ENCODE peak calls at places on chromosomes 4 and X, in four cellular contexts. S is tibial nerve; I is fibroblast of mammary gland; L is CD4-positive, alpha-beta memory T cell. R is an unnamed sample.

GRCh38 chr4:143085644-143086043 is 99.1 kb upstream of the USP38 start:
- DNase-seq in I (no peak), L (no peak), S (no peak), R (no peak)

GRCh38 chr4:108166038-108166437 is 2.7 kb downstream of the LEF1 start:
- DNase-seq in L (peak), I (no peak), S (no peak), R (no peak)

GRCh38 chrX:14030248-14030592 is 528 bp upstream of the GEMIN8 start:
- DNase-seq in S (no peak), L (no peak), I (peak), R (peak)

GRCh38 chrX:41236629-41237028 is 97.3 kb upstream of the DDX3X start:
- DNase-seq in I (no peak), S (no peak), L (no peak), R (no peak)

GRCh38 chrX:13369541-13370140 is 49.8 kb upstream of the ATXN3L start:
- DNase-seq in I (no peak), L (no peak), S (no peak), R (no peak)

GRCh38 chr4:93152461-93152860 is 676.1 kb upstream of the ATOH1 start:
- DNase-seq in S (no peak), L (no peak), I (no peak), R (no peak)

GRCh38 chrX:24619647-24620046 is 27.5 kb downstream of the PCYT1B start:
- DNase-seq in S (peak), L (no peak), I (peak), R (peak)

GRCh38 chr4:100870940-100871772 is 353.3 kb upstream of the EMCN start:
- DNase-seq in S (no peak), L (no peak), I (no peak), R (no peak)

GRCh38 chr4:153963216-153963615 is 174.3 kb upstream of the SFRP2 start:
- DNase-seq in I (peak), L (no peak), S (no peak), R (no peak)

GRCh38 chrX:98111684-98112083 is 1228.0 kb downstream of the RPA4 start:
- DNase-seq in I (no peak), S (no peak), L (no peak), R (no peak)

GRCh38 chr4:39715788-39716187 is 17.9 kb downstream of the UBE2K start:
- DNase-seq in I (no peak), S (no peak), L (no peak), R (no peak)

GRCh38 chr4:83356899-83357661 is 22.4 kb upstream of the HPSE start:
- DNase-seq in S (no peak), I (peak), L (no peak), R (peak)

GRCh38 chr4:88629826-88630225 is 37.5 kb downstream of the HERC3 start:
- DNase-seq in I (peak), S (no peak), L (no peak), R (peak)
- H3K4me3 ChIP-seq in I (no peak), S (no peak), L (no peak), R (no peak)

GRCh38 chrX:39772057-39772832 is 325.5 kb downstream of the BCOR start:
- DNase-seq in L (peak), I (no peak), S (no peak), R (no peak)

GRCh38 chrX:39773150-39773549 is 324.6 kb downstream of the BCOR start:
- DNase-seq in L (no peak), S (no peak), I (no peak), R (no peak)

GRCh38 chrX:39773923-39774803 is 323.6 kb downstream of the BCOR start:
- DNase-seq in I (no peak), L (peak), S (no peak), R (peak)

GRCh38 chrX:39777623-39778025 is 320.1 kb downstream of the BCOR start:
- DNase-seq in S (no peak), L (no peak), I (no peak), R (no peak)

DNA sequence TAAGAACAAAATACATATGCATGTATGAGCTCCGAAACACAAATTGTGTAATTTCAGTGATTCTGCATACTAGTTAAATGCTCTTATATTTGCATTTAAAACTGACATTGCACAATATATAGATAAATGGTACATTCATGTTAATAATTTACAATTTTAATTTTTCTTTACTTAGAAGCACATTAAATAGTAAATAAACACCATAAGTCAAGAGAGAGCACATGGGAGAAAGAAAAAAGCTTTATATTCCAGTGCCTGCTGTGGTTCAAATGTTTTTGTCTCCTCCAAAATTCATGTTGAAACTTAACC is 323.0 kb downstream of the BCOR start:
- DNase-seq in S (no peak), L (no peak), I (no peak), R (no peak)
- H3K4me3 ChIP-seq in S (no peak), L (no peak), I (no peak), R (no peak)

GRCh38 chrX:130299279-130300009 is 30.7 kb upstream of the ZNF280C start:
- DNase-seq in S (no peak), L (no peak), I (no peak), R (no peak)

GRCh38 chrX:130300010-130300282 is 31.2 kb upstream of the ZNF280C start:
- DNase-seq in L (no peak), S (no peak), I (no peak), R (no peak)

GRCh38 chrX:130301405-130301804 is 32.7 kb upstream of the ZNF280C start:
- DNase-seq in I (no peak), S (no peak), L (no peak), R (no peak)

GRCh38 chrX:130296743-130297142 is 28.0 kb upstream of the ZNF280C start:
- DNase-seq in I (peak), L (no peak), S (no peak), R (no peak)

DNA sequence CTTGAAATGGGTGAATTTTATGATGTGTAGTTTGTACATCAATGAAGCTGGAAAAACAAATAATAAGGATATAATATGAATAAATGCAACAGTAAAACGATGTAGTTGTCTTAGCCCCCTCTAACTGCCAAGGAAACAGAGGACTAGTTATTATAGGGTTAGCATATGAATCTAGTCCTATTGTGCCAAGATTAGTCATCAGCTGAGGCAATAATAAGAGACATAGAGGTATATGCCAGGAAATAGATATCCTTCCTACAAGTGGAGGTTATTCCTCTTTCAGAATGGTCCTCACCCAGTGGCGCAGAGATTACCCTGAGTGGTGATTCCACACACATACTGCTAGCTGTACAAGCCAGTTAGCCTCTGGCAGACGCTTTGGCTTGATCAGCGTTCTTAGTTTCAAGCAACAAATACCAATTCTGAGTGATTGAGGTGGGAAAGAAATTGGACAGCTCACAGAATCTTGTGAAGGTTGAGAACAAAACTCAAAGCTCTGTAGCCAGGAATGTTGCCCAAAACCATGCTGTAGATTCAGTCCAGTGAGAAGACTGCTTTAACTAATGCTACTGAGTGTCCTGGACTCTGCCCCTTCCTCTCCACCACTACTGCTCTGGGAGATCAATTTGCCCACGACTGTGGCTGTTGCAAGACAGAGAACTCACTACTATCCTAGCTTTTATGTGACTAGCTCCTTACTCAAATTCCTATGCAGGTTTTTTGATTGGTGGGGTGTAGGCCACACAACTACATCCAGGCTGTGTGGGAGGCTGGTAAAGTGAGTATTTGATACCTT is 27.0 kb upstream of the ZNF280C start:
- DNase-seq in L (no peak), S (no peak), I (peak), R (peak)
- H3K4me3 ChIP-seq in L (no peak), S (no peak), I (no peak), R (no peak)

GRCh38 chr4:125624951-125625350 is 310.2 kb downstream of the FAT4 start:
- DNase-seq in I (no peak), L (no peak), S (no peak), R (no peak)

GRCh38 chr4:125620066-125620850 is 305.5 kb downstream of the FAT4 start:
- DNase-seq in L (no peak), S (no peak), I (peak), R (peak)
- H3K4me3 ChIP-seq in L (no peak), S (no peak), I (no peak), R (no peak)

GRCh38 chr4:36237366-36238353 is 6.7 kb downstream of the ARAP2 start:
- DNase-seq in I (no peak), L (no peak), S (no peak), R (no peak)

GRCh38 chr4:36241771-36242170 is 2.5 kb downstream of the ARAP2 start:
- DNase-seq in I (no peak), S (no peak), L (peak), R (no peak)

GRCh38 chr4:36243355-36244256 is 708 bp downstream of the ARAP2 start:
- DNase-seq in S (no peak), I (peak), L (no peak), R (no peak)

GRCh38 chr4:36244257-36245084 is at the start of gene ARAP2:
- DNase-seq in L (peak), S (peak), I (peak), R (no peak)

GRCh38 chr4:36242629-36243354 is 1.5 kb downstream of the ARAP2 start:
- DNase-seq in L (peak), S (no peak), I (no peak), R (no peak)
- H3K4me3 ChIP-seq in L (peak), S (peak), I (no peak), R (no peak)

GRCh38 chrX:65463550-65463949 is 71.0 kb downstream of the LAS1L start:
- DNase-seq in L (no peak), S (no peak), I (no peak), R (peak)
- H3K4me3 ChIP-seq in L (no peak), S (no peak), I (no peak), R (no peak)

DNA sequence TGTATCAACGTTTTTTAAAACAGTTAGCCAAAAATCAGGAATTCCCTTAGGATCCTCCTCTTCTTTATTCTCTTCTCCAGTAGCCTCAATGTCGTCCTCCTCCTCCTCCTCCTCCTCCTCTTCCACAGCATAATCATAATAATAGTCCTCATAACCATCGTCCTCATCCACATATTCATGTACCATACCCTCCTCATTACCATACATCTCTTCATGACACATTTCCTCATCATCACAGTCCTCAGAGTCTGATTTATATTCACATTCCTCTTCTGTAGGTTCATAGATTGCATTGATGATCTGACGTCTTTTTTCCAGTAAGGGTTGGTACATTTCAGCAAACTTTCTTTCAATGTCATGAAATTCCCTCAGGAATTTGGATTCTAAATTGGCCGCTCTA is 917 bp downstream of the NAP1L2 start:
- DNase-seq in L (no peak), I (no peak), S (no peak), R (no peak)
- H3K4me3 ChIP-seq in L (peak), I (no peak), S (peak), R (no peak)

GRCh38 chr4:148071009-148071408 is 339.1 kb downstream of the ARHGAP10 start:
- DNase-seq in I (no peak), L (no peak), S (no peak), R (no peak)
- H3K4me3 ChIP-seq in I (no peak), L (no peak), S (no peak), R (no peak)

GRCh38 chrX:2596856-2597255 is 94.2 kb upstream of the CD99 start:
- DNase-seq in L (no peak), I (no peak), S (no peak), R (no peak)
- H3K4me3 ChIP-seq in L (no peak), I (no peak), S (no peak), R (no peak)

DNA sequence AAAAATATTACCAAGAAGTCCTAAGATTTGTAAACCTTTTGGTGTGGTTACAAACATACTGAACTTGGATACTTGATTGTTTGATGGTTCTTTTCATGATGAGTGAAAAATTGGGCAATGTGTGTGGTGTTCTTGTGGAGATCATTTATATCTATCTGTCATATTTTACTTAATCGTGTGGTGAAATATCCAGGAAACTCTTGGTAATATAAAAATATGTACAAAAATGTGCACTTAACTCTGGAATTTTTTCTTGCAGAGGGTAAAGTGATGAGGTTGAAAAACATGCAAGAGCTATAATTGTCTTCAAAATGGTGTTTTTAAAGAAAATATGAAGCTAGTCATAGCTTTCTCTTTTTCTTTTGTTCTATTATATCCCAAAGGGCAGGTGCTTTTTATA is 2.8 kb downstream of the DCUN1D4 start:
- DNase-seq in L (no peak), I (no peak), S (no peak), R (peak)
- H3K4me3 ChIP-seq in L (no peak), I (no peak), S (no peak), R (no peak)